ENCODE peak calls at places on chromosomes 5 and 9, in six cellular contexts. F, N, A, J, Q and I are unnamed samples.

GRCh38 chr5:66151030-66151429 is 6.9 kb downstream of the SREK1 start:
- DNase-seq in F (no peak), N (no peak), A (no peak), J (no peak), Q (no peak), I (no peak)

GRCh38 chr5:44839018-44839681 is 30.4 kb downstream of the MRPS30 start:
- DNase-seq in F (no peak), N (no peak), A (no peak), J (no peak), Q (no peak), I (no peak)

GRCh38 chr9:121886759-121887485 is 206.2 kb downstream of the TTLL11 start:
- DNase-seq in F (no peak), N (no peak), A (no peak), J (no peak), Q (no peak), I (no peak)

GRCh38 chr5:140196406-140196805 is 21.4 kb downstream of the CYSTM1 start:
- DNase-seq in F (no peak), N (no peak), A (no peak), J (no peak), Q (no peak), I (no peak)

GRCh38 chr9:95343725-95344287 is 26.3 kb upstream of the FANCC start:
- DNase-seq in F (no peak), N (peak; percentile 14), A (no peak), J (no peak), Q (no peak), I (no peak)

GRCh38 chr9:72509635-72510034 is 11.8 kb upstream of the TMC1 start:
- DNase-seq in F (no peak), N (peak; percentile 64), A (no peak), J (peak; percentile 44), Q (no peak), I (peak; percentile 44)

GRCh38 chr5:5181650-5182324 is 41.7 kb downstream of the ADAMTS16 start:
- DNase-seq in F (no peak), N (no peak), A (no peak), J (no peak), Q (no peak), I (no peak)

GRCh38 chr9:126853667-126854066 is 6.8 kb upstream of the ZBTB34 start:
- DNase-seq in F (no peak), N (peak; percentile 72), A (no peak), J (peak; percentile 66), Q (no peak), I (peak; percentile 61)

GRCh38 chr9:114366334-114367128 is 21.3 kb downstream of the AKNA start:
- DNase-seq in F (no peak), N (peak; percentile 21), A (no peak), J (peak; percentile 68), Q (no peak), I (peak; percentile 87)

GRCh38 chr5:30331534-30331933 is 862.0 kb upstream of the CDH6 start:
- DNase-seq in F (no peak), N (no peak), A (no peak), J (no peak), Q (no peak), I (peak; percentile 51)

GRCh38 chr5:2780421-2781171 is 29.1 kb upstream of the IRX2 start:
- DNase-seq in F (no peak), N (peak; percentile 87), A (no peak), J (peak; percentile 98), Q (no peak), I (peak; percentile 77)

GRCh38 chr5:2782658-2783057 is 31.2 kb upstream of the IRX2 start:
- DNase-seq in F (no peak), N (no peak), A (no peak), J (no peak), Q (no peak), I (no peak)

GRCh38 chr5:2779459-2779858 is 28.0 kb upstream of the IRX2 start:
- DNase-seq in F (no peak), N (peak; percentile 40), A (no peak), J (peak; percentile 86), Q (no peak), I (peak; percentile 35)

DNA sequence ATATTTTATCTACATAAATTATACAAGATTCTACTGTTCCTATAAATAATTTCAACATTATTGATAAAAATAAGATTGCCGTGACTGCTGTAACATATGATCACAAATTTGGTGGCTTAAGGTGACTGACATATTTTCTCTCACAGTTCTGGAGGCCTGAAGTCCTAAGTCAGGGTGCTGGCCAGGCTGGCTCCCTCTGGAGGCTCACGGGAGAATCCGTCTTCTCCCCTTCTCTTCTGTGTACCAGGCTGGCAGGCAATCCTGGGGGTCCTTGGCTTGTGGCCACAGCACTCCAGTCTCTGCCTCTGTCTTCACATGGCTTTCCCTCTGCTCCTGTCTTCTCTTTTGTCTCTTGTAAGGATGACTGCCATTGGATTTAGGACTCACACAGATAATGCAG is 31.7 kb upstream of the IRX2 start:
- DNase-seq in F (no peak), N (no peak), A (no peak), J (no peak), Q (no peak), I (no peak)
- TF ChIP-seq CTCF in F (no peak), N (peak; percentile 19), A (no peak), J (peak; percentile 48), Q (no peak), I (peak; percentile 42)

DNA sequence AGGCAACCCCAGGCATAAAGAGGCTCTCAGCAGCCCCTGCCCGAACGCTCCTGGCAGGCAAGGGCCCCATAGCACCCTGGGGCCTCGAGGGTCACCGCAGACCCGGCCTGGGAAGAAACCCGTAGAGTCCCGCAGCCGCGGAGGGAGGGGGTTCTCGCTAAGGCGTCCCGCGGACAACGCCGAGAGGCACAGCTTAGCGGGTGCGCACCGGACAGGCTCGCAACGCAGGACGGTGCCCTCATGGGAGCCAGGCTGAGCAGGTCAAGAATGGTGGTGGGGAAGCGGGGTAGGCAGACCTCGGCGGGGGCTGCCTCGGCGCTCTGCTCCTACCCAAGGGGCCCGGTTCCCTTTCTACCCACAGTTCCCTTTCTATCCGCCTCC is 6.7 kb downstream of the PITX1 start:
- DNase-seq in F (no peak), N (no peak), A (no peak), J (no peak), Q (no peak), I (no peak)
- H3K27me3 ChIP-seq in F (peaks cover 23% of the 10 kb centered on the region), N (peaks cover 15% of the 10 kb centered on the region), A (peaks cover 42% of the 10 kb centered on the region), J (no peaks in the 10 kb centered on the region), Q (peaks cover 26% of the 10 kb centered on the region), I (no peaks in the 10 kb centered on the region)

DNA sequence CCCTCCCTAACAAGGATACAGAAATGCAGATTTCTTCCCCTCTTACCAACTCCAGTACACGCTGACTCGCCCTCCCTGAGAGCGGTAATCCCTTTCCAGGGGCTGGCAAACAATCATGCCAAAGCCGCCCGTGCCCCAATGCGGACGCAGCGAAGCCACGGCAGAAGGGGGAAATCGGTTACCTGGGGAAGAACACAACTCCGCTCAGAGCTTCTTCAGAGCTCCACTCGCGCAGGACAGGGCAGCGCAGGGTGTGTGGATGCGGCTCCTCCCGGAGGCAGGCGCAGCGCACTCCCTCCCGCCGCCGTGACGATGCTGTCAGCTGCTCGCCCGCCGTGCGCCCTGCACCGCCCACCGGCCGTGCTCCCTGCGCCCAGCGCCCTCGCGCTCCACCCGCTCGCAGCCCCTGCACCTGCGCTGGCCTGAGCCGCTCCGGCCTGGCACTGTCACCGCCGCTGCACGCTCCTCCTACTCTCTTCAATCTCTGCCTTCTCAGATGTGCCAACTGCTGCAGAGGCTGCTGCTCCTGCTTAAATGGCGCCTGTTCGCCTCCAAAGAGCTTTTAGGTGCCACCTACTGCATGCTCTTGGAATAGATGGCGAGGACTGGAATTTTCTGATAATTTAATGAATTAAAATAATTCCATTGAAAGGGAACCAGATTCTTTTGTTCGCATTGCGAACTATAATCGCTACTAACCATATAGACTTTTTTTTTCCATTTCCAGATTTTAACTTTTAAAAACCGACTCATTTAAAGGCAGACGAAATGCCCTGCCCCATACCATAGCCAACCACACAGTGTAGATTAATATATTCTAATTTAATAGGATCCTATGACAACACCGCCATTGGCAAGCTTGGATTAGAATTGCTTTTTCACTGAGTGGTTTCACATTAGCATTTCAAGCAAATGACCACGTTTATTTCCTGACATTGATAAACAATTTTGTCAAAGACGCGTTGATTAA is at the start of gene DIRAS2:
- DNase-seq in F (no peak), N (peak; percentile 59), A (no peak), J (peak; percentile 80), Q (no peak), I (peak; percentile 57)
- H3K4me3 ChIP-seq in F (peak within 1 kb of the TSS; percentile 48), N (peak within 1 kb of the TSS; percentile 51), A (peak within 1 kb of the TSS; percentile 21), J (peak within 1 kb of the TSS; percentile 58), Q (peak within 1 kb of the TSS; percentile 28), I (peak within 1 kb of the TSS; percentile 62)

GRCh38 chr5:167244583-167244982 is 1046.9 kb upstream of the WWC1 start:
- DNase-seq in F (no peak), N (no peak), A (no peak), J (no peak), Q (no peak), I (no peak)
- TF ChIP-seq CTCF in F (no peak), N (peak; percentile 52), A (no peak), J (no peak), Q (no peak), I (peak; percentile 15)

DNA sequence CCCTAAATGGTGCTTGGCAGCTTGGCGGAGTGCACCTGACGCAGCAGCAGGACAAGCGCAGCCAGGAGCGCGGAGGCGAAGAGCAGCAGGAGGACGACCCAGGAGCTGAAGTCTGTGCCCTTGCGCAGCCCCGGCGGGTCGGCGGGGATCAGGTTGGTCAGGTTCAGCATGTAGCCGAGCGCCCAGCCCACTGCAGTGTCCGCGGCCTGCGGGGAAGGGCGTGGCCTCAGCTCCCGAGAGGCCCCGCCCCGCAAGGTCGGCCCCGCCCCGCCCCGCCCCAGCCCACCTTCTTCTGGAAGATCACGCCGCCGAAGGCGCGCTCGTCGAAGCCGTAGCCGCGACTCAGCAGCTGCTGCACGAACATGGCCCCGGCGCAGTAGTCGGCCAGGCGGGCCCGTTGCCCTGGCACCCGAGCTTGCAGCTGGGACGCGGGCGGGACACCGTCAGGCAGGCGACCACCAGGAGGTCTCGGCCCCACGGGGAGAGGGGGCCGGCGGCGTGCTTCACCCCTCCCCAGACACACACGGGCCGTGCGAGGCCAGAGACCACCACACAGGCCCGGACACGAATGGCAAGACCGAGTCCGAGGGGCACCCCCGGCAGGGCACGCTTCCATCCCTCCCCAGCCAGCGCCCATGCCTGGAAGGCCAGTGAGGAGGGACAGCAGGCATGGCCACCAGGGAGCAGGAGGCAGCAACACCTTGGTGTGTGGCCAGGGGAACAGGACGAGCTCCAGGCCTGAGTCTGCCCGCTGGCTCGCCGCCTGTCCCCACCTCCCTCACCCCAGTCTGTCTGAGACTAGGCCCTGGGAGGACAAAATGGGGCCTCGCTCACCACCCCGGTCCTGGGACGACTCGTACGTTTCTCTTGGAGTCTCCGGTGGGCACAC is 2.9 kb upstream of the NPDC1 start:
- DNase-seq in F (no peak), N (no peak), A (no peak), J (no peak), Q (no peak), I (peak; percentile 19)
- H3K27me3 ChIP-seq in F (peaks cover 34% of the 10 kb centered on the region), N (no peaks in the 10 kb centered on the region), A (peaks cover 32% of the 10 kb centered on the region), J (peaks cover 6% of the 10 kb centered on the region), Q (peaks cover 58% of the 10 kb centered on the region), I (no peaks in the 10 kb centered on the region)